ENCODE peak calls at places on chromosomes 11 and 22, in nine cellular contexts. V is CD8-positive, alpha-beta T cell; K is esophagus squamous epithelium; E is MM.1S; O is osteoblast; A is heart left ventricle; U is HepG2; Y is A549; W is suprapubic skin. L is an unnamed sample.

GRCh38 chr11:12278766-12279671 is 98.4 kb upstream of the PARVA start:
- DNase-seq in A (no peak), E (no peak), K (no peak), Y (no peak), U (peak; percentile 67), V (no peak), O (peak; percentile 31), W (peak; percentile 45), L (no peak)

GRCh38 chr22:44337658-44338004 is 24.9 kb upstream of the SHISAL1 start:
- DNase-seq in K (no peak), W (no peak), O (peak; percentile 98), U (no peak), E (no peak), A (no peak), Y (peak; percentile 38), V (no peak), L (peak; percentile 73)

GRCh38 chr11:78802058-78802633 is 227.5 kb upstream of the NARS2 start:
- DNase-seq in V (no peak), A (no peak), E (no peak), Y (no peak), W (no peak), K (no peak), O (peak; percentile 39), U (no peak), L (no peak)

GRCh38 chr11:58318532-58318931 is 40.3 kb downstream of the OR5B17 start:
- DNase-seq in W (no peak), K (no peak), V (no peak), A (no peak), Y (no peak), U (no peak), E (no peak), O (no peak), L (no peak)

GRCh38 chr11:128621491-128622136 is 34.3 kb upstream of the ETS1 start:
- DNase-seq in E (no peak), K (no peak), A (no peak), V (no peak), U (no peak), Y (no peak), O (peak; percentile 98), W (no peak), L (no peak)

GRCh38 chr11:120182790-120183491 is 27.9 kb upstream of the OAF start:
- DNase-seq in A (peak; percentile 66), V (no peak), Y (no peak), U (peak; percentile 73), E (no peak), W (peak; percentile 74), K (no peak), O (no peak), L (peak; percentile 71)

GRCh38 chr11:116542386-116542785 is 230.4 kb downstream of the BUD13 start:
- DNase-seq in Y (no peak), A (no peak), K (no peak), U (no peak), E (no peak), V (no peak), O (no peak), W (peak; percentile 45), L (no peak)

GRCh38 chr11:35144103-35144741 is 5.3 kb downstream of the CD44 start:
- DNase-seq in Y (no peak), A (no peak), O (peak; percentile 94), E (peak; percentile 96), U (no peak), W (no peak), V (peak; percentile 66), K (no peak), L (no peak)

GRCh38 chr11:48099916-48100446 is 116.6 kb upstream of the OR4B1 start:
- DNase-seq in A (no peak), W (no peak), E (no peak), Y (no peak), O (no peak), U (no peak), V (no peak), K (no peak), L (no peak)

GRCh38 chr11:48098024-48098423 is 117.7 kb downstream of the PTPRJ start:
- DNase-seq in U (no peak), O (no peak), V (no peak), A (no peak), E (no peak), K (no peak), Y (no peak), W (no peak), L (no peak)

GRCh38 chr11:48101958-48102357 is 114.7 kb upstream of the OR4B1 start:
- DNase-seq in W (no peak), V (no peak), K (no peak), E (no peak), O (no peak), Y (no peak), U (peak; percentile 17), A (no peak), L (no peak)

GRCh38 chr11:48103621-48104561 is 112.7 kb upstream of the OR4B1 start:
- DNase-seq in K (no peak), A (no peak), W (no peak), Y (no peak), O (no peak), E (no peak), V (no peak), U (peak; percentile 29), L (no peak)

DNA sequence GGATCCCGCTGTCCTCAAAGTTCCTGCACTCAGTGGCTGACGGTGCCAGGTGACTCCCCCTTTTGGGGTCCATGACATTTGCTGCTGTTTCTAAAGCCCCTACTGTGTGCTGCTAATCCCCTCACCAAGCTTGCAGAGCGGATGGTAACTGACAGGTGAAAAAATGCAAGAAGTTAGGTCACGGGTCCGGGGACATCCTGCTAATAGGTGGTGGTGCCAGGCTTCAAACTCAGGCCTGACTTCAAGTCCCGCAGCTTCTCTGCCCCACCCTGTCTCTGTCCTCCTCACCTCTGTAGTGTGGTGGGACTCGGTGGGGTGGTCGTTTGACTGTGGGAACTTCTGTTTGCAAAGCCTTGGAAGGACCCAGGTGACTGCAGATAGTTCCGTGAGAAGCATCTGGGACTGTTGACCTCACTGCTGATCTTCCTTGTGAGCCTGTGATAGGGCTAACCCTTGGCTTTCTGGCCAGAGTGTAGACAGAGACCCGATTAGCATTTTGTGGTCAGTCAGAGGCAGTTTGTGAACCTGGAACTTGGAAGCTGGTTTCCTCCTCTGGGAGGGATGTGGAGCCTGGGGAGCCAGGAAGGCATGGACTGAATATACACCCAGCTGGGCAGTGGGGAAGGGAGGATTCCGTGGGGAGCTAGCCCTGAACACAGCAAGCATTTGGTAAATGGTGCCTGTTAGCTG is 115.4 kb upstream of the OR4B1 start:
- DNase-seq in V (no peak), Y (no peak), E (no peak), W (no peak), U (no peak), O (no peak), A (no peak), K (no peak), L (no peak)
- H3K4me1 ChIP-seq in V (no peaks in the 10 kb centered on the region), Y (peaks cover 85% of the 10 kb centered on the region), E (peaks cover 8% of the 10 kb centered on the region), W (peaks cover 38% of the 10 kb centered on the region), U (peaks cover 81% of the 10 kb centered on the region), O (peaks cover 18% of the 10 kb centered on the region), A (peaks cover 5% of the 10 kb centered on the region), K (peaks cover 21% of the 10 kb centered on the region), L (no peaks in the 10 kb centered on the region)

GRCh38 chr22:37496651-37497599 is 10.7 kb upstream of the MFNG start:
- DNase-seq in A (no peak), O (peak; percentile 99), W (no peak), Y (peak; percentile 31), U (no peak), V (no peak), K (no peak), E (no peak), L (no peak)

GRCh38 chr22:37499789-37500188 is 13.6 kb upstream of the MFNG start:
- DNase-seq in V (no peak), W (no peak), O (no peak), Y (no peak), E (no peak), U (no peak), K (no peak), A (no peak), L (peak; percentile 78)

GRCh38 chr22:37500745-37501144 is 14.6 kb upstream of the MFNG start:
- DNase-seq in Y (no peak), K (no peak), O (no peak), U (no peak), V (no peak), W (no peak), E (no peak), A (no peak), L (no peak)

GRCh38 chr22:37499006-37499707 is 13.0 kb upstream of the MFNG start:
- DNase-seq in A (no peak), U (no peak), E (peak; percentile 13), V (no peak), O (no peak), W (no peak), Y (no peak), K (no peak), L (no peak)

DNA sequence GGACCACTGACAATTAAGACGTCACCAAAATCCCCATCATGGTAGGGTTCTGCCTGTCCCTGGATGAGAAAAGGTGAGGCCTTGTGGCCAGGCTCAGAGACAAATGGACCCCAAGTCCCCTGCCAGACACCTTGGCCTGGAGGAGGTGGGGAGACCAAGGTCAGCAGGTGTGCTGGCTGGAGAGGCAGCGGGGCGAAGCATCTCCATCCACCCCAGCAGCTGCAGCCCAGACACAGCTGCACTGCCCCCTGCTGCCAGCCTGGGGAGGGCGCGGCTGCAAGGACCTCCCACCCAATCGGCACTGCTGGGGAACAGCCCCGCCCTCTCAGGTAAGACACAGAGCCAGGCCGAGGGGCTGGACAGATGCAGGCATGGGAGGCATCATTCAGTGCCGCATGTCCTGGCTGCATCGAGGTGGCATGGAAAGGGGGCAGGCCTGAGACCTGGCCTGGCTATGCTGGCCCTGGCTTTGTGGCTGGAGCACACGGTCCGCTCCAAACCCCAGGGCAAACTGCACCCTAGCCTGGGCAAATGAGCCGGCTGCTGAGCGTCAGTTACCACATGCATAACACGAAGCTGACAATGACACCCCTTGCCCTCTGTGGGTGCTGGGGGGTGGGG is 12.2 kb upstream of the MFNG start:
- DNase-seq in V (peak; percentile 75), A (no peak), K (no peak), Y (peak; percentile 46), W (no peak), U (peak; percentile 50), E (peak; percentile 69), O (no peak), L (peak; percentile 72)
- TF ChIP-seq CTCF in V (peak; percentile 67), A (peak; percentile 47), K (peak; percentile 19), Y (peak; percentile 30), W (no peak), U (peak; percentile 97), E (peak; percentile 85), O (peak; percentile 22), L (peak; percentile 86)

GRCh38 chr22:46454233-46454909 is 83.0 kb downstream of the CELSR1 start:
- DNase-seq in V (no peak), K (no peak), A (no peak), W (no peak), Y (no peak), E (no peak), U (no peak), O (no peak), L (no peak)
- H3K9me3 ChIP-seq in V (no peaks in the 10 kb centered on the region), K (no peaks in the 10 kb centered on the region), A (no peaks in the 10 kb centered on the region), W (no peaks in the 10 kb centered on the region), Y (no peaks in the 10 kb centered on the region), E (no peaks in the 10 kb centered on the region), U (no peaks in the 10 kb centered on the region), O (no peaks in the 10 kb centered on the region), L (no peaks in the 10 kb centered on the region)

GRCh38 chr11:8776209-8776608 is 93.6 kb downstream of the RPL27A start:
- DNase-seq in Y (no peak), O (no peak), K (no peak), U (peak; percentile 74), V (no peak), E (no peak), W (no peak), A (no peak), L (no peak)

GRCh38 chr11:8773125-8773524 is 90.5 kb downstream of the RPL27A start:
- DNase-seq in Y (no peak), E (no peak), V (no peak), W (no peak), U (no peak), O (no peak), A (no peak), K (no peak), L (peak; percentile 14)

GRCh38 chr11:8775341-8776133 is 92.9 kb downstream of the RPL27A start:
- DNase-seq in E (no peak), V (no peak), U (no peak), Y (no peak), W (no peak), A (no peak), O (no peak), K (no peak), L (no peak)

GRCh38 chr11:8772571-8772970 is 90.0 kb downstream of the RPL27A start:
- DNase-seq in V (no peak), Y (no peak), W (no peak), O (no peak), A (no peak), E (no peak), K (no peak), U (no peak), L (no peak)

GRCh38 chr11:8773916-8774537 is 91.4 kb downstream of the RPL27A start:
- DNase-seq in K (no peak), A (no peak), U (no peak), Y (no peak), V (no peak), W (no peak), E (no peak), O (no peak), L (no peak)
- H3K4me1 ChIP-seq in K (peaks cover 99% of the 10 kb centered on the region), A (peaks cover 16% of the 10 kb centered on the region), U (peaks cover 16% of the 10 kb centered on the region), Y (peaks cover 2% of the 10 kb centered on the region), V (no peaks in the 10 kb centered on the region), W (peaks cover 56% of the 10 kb centered on the region), E (peaks cover 16% of the 10 kb centered on the region), O (peaks cover 36% of the 10 kb centered on the region), L (no peaks in the 10 kb centered on the region)

L was measured in BE2C.